ENCODE peak calls at places on chromosome 7, in four cellular contexts. W, I, J and Q are unnamed samples.

GRCh38 chr7:67723591-67723990 is 727.0 kb downstream of the TYW1 start:
- DNase-seq in J (no peak), I (no peak), W (no peak), Q (no peak)

GRCh38 chr7:95589031-95589430 is 7.3 kb downstream of the PDK4 start:
- DNase-seq in J (no peak), W (no peak), I (no peak), Q (no peak)

GRCh38 chr7:74405191-74405898 is 48.4 kb upstream of the GTF2IRD1 start:
- DNase-seq in J (no peak), W (no peak), I (no peak), Q (no peak)

GRCh38 chr7:80230327-80230726 is 95.7 kb downstream of the GNAI1 start:
- DNase-seq in W (no peak), J (no peak), I (no peak), Q (no peak)

GRCh38 chr7:69123003-69123402 is 475.3 kb upstream of the AUTS2 start:
- DNase-seq in J (no peak), I (no peak), W (no peak), Q (no peak)

GRCh38 chr7:44216521-44217030 is 15.8 kb downstream of the YKT6 start:
- DNase-seq in I (no peak), J (no peak), W (no peak), Q (no peak)

GRCh38 chr7:94284120-94284519 is 110.6 kb upstream of the COL1A2 start:
- DNase-seq in W (no peak), J (no peak), I (no peak), Q (no peak)

GRCh38 chr7:135678612-135679575 is 16.6 kb downstream of the STMP1 start:
- DNase-seq in I (no peak), J (no peak), W (no peak), Q (peak)

GRCh38 chr7:40987571-40987970 is 715.3 kb downstream of the INHBA start:
- DNase-seq in J (no peak), W (no peak), I (no peak), Q (no peak)

GRCh38 chr7:41047789-41048191 is 655.1 kb downstream of the INHBA start:
- DNase-seq in W (no peak), I (no peak), J (no peak), Q (no peak)

GRCh38 chr7:117086788-117087187 is 133.5 kb downstream of the ST7 start:
- DNase-seq in J (no peak), W (no peak), I (no peak), Q (no peak)

GRCh38 chr7:87220026-87220733 is 648 bp upstream of the TMEM243 start:
- DNase-seq in W (peak), J (peak), I (peak), Q (peak)

GRCh38 chr7:87220734-87221215 is 1.2 kb upstream of the TMEM243 start:
- DNase-seq in I (no peak), W (no peak), J (peak), Q (peak)

GRCh38 chr7:87217983-87218653 is 1.4 kb downstream of the TMEM243 start:
- DNase-seq in I (no peak), J (no peak), W (no peak), Q (no peak)

GRCh38 chr7:87218941-87219544 is 489 bp downstream of the TMEM243 start:
- DNase-seq in I (peak), W (no peak), J (peak), Q (peak)

GRCh38 chr7:87219545-87220025 is at the start of gene TMEM243:
- DNase-seq in W (peak), I (peak), J (peak), Q (peak)
- TF ChIP-seq POLR2A in W (peak), I (peak), J (peak), Q (peak)

DNA sequence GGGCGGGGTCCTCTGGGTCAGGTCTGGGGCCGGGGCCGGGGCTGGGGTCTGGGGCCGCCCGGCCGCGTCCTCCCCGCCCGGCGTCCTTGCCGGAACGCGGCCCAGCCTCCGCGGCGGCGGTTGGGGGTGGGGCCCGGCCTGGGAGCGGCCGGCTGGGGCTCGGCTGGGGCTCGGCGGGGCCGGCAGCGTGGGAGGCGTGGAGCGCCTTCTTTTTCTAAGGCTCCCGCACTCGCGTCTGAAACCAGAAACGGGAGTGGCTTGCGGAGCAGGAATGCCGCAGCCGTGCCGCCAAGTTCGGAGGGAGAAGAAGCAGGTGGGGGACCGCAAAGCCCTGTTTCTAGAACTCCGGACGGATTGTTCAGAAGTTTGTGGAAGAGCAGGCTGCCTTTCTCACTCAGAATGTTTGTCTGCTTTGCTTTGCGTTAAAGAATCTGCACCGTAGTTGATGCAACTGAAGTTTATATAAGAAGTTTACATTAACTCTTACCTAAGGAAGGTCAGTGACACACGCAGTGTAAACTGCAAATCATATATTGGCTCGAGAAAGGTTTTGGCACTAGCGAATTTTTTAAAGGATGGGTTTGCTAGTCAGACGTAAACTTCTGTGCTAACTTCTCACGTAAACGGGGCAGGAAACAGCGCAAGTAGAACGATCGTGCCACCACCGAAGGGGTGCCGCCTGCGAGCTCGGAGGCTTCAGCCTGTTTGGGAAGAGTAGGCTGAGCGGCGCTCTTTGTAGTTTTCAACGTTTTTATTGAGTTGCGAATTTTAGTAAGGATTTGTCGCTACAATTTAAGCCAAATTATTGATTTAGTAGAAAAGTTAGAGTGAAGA is 729 bp downstream of the DNAJB6 start:
- DNase-seq in I (peak), W (peak), J (peak), Q (peak)
- TF ChIP-seq POLR2A in I (no peak), W (no peak), J (no peak), Q (no peak)

DNA sequence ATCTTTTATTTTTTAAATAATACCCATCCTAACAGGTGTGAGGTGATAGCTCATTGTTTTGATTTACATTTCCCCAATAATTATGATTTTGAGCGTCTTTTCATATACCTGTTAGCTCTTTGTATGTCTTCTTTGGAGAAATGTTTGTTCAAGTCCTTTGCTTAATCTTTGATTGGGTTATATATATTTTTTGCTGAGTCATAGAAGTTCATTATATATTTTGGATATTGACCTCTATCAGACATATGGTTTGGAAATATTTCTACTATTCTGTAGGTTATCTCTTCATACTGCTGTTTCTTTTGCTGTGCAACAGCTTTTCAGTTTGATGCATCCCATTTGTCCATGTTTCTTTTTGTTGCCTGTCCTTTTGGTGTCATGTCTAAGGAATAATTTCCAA is 23.6 kb upstream of the HYAL4 start:
- DNase-seq in I (no peak), W (no peak), J (no peak), Q (no peak)
- TF ChIP-seq POLR2A in I (no peak), W (no peak), J (no peak), Q (no peak)

DNA sequence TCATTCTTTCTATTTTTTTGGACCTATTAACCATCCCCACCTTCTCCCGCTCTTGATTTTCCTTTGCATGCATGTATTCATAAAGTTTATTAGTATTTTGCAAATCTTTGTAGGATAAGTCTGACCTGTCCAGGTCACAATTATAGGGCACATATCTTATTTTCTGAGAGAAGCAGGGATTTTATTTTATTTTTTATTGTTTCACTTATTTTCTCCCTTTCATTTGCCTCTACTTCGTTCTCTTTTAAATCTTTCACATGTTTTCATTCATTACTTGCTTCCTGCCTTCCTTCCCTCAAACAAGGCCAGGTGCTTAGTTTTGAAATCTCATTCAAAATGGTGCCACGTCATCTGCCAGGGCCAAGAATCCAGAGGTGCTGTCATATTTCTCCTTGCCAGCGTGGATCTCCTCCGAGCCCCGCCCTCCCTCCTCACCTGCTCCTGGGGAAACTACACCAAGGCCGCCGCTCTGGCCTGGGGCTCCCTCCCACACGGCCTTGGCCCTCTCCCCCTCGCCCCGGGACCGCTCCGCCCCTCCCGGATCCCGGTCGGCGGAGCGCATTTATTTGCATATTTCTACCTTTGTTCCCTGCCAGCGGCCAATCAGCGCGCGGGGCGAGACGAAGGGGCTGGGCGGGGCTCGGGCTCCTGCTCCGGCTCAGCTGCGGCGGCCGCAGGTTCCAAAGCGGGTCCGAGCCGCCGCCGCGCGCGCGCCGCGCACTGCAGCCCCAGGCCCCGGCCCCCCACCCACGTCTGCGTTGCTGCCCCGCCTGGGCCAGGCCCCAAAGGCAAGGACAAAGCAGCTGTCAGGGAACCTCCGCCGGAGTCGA is at the start of gene TSPAN13:
- DNase-seq in J (peak), W (no peak), I (peak), Q (peak)
- TF ChIP-seq POLR2A in J (peak), W (no peak), I (no peak), Q (peak)

GRCh38 chr7:92833024-92833765 is 3.2 kb downstream of the CDK6 start:
- DNase-seq in J (peak), I (no peak), W (peak), Q (peak)
- TF ChIP-seq POLR2A in J (peak), I (no peak), W (peak), Q (peak)

GRCh38 chr7:99079104-99079503 is 64.8 kb downstream of the SMURF1 start:
- DNase-seq in W (peak), I (peak), J (peak), Q (peak)
- TF ChIP-seq POLR2A in W (no peak), I (no peak), J (no peak), Q (no peak)

DNA sequence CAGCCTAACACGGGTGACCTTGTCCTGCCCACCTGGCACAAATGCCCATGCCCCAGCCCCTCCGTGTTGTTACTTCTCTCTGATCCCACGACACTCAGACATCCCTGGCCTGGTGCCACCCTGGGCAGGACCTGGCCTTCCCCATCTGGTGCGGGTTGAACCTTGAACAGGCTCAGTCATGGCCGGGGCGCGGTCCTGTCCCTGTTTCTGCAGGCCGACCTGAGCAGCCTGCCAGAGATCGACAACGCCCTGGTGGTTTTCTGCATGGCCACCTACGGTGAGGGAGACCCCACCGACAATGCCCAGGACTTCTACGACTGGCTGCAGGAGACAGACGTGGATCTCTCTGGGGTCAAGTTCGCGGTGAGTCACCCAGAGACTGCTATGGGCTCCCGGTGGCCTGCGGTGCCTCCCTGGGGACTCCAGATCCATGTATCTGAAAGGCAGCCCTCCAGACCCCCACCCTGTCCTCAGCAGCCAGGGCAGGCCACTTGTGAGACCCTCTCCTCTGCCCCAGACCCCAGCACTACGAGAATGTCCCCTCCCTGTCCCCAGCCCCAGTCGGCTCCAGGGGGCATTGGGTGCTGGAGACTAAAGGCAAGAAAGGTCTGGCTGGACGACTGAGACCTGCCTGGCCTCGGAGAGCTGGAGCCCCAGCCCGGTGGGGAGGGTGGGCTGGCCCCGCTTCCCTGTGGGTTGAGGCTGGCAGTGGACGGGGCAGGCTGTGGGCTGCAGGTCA is 14.1 kb downstream of the TMEM120A start:
- DNase-seq in W (no peak), J (peak), I (no peak), Q (peak)
- TF ChIP-seq POLR2A in W (no peak), J (peak), I (no peak), Q (no peak)

GRCh38 chr7:42235734-42236133 is 1.3 kb downstream of the GLI3 start:
- DNase-seq in W (no peak), J (peak), I (no peak), Q (peak)

GRCh38 chr7:42237162-42237821 is at the start of gene GLI3:
- DNase-seq in W (peak), I (peak), J (peak), Q (peak)

GRCh38 chr7:42237891-42238531 is 1.0 kb upstream of the GLI3 start:
- DNase-seq in I (no peak), J (peak), W (no peak), Q (peak)

GRCh38 chr7:42234736-42235135 is 2.3 kb downstream of the GLI3 start:
- DNase-seq in J (no peak), W (no peak), I (no peak), Q (no peak)

DNA sequence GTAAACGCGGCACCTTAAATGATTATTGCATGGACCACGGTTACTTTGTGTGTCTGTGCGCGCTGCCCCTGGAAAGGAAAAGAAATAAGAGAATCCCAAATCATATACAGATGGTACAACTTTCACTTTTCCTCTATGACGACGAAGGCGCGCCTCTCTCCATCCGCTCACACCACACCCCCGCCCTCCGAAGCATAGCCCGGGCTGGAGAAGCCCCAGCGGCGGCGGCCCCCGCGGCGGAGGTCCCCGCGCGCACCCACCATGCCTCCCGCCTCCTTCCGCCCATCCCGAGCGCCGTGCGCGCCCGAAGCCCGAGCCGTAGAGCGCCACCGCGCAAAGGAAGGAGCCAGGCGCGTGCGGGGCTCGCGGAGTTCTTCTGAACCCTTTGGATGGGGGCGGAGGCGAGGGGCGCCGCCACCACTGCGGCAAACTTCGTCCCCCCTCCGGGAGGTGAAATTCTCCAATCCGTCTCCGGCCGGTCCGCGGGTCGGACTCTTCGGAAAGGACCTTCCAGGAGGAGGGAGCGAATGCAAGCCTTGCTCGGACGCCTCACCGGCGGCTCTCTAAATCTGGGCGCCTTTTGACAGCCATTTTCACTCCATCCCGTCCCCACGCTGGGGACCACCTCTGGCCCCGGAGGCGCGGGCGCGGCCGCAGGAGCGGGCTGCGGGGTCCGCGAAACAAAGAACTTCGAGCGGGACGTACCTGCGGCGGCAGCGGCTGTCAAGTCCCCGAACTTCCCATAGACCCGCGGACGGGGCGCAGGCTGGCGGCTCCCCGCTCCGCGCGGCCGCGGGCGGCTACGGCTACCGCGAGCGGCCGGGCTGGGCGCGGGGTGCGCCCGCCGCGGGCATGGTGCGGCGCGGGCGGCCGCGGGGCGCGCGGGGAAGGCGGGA is 495 bp downstream of the GLI3 start:
- DNase-seq in W (no peak), I (peak), J (peak), Q (peak)
- TF ChIP-seq POLR2A in W (no peak), I (no peak), J (peak), Q (peak)

GRCh38 chr7:138004046-138004445 is 2.2 kb upstream of the CREB3L2 start:
- DNase-seq in W (no peak), J (no peak), I (no peak), Q (no peak)

GRCh38 chr7:138002828-138003189 is 923 bp upstream of the CREB3L2 start:
- DNase-seq in J (no peak), I (no peak), W (no peak), Q (no peak)

GRCh38 chr7:138000081-138000701 is 1.7 kb downstream of the CREB3L2 start:
- DNase-seq in I (no peak), J (peak), W (no peak), Q (peak)

GRCh38 chr7:138001529-138002095 is at the start of gene CREB3L2:
- DNase-seq in I (no peak), J (peak), W (no peak), Q (peak)

DNA sequence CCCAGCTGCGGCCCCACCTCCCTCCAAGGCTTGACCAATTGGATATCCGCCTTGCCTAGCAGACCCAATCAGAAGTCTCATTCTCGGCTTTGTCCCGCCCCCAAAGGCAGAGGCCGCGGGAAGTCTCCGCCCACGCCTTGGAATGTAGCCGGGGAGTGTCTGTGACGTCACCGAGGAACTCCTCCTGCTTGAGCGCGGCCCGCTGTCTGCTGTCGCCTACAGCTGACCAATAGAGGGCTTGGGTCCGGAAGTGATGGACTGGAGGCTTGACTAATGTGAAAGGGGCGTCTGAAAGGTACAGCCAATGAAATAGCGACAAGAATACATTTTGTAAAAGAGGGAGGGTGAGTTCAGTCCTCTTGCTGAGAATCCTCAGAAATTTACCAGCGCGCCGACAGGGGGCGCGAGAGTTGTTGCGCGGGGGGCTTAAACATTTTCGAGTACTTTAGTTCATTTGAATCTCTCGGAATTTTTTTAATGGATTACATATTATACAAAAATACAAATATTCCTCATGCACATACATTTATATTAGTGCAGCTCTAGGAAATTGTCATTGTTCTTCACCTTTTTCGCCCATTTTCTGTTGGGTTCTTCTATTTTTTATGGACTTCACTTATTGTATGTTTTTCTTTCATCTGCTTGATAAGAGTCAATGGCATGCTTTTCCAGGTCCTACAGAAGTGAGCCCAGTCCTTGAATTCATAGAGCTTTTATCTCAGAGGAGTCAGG is 376 bp upstream of the CREB3L2 start:
- DNase-seq in J (peak), W (peak), I (peak), Q (peak)
- TF ChIP-seq POLR2A in J (no peak), W (no peak), I (no peak), Q (no peak)